ENCODE peak calls at places on chromosome 7, in ten cellular contexts. Q is mesendoderm, H is fibroblast of lung, Y is upper lobe of right lung, L is tibial nerve, W is heart left ventricle, D is prostate gland, M is lung, U is SJSA1, P is H1. B is an unnamed sample.
A peak's percentile ranks its signal among the peaks of the same experiment; 100 is the strongest.

GRCh38 chr7:29282819-29283414 is 88.3 kb downstream of the CHN2 start:
- DNase-seq in M (no peak), D (no peak), H (no peak), L (no peak), U (no peak), P (no peak), Q (no peak), Y (no peak), W (no peak), B (no peak)

GRCh38 chr7:12635830-12636229 is 51.6 kb upstream of the ARL4A start:
- DNase-seq in Y (no peak), U (no peak), H (no peak), W (no peak), L (no peak), D (peak; percentile 43), P (no peak), M (no peak), Q (no peak), B (no peak)

GRCh38 chr7:22430457-22430856 is 69.5 kb downstream of the STEAP1B start:
- DNase-seq in Q (peak; percentile 69), W (no peak), U (no peak), P (no peak), Y (no peak), H (peak; percentile 77), L (no peak), D (no peak), M (no peak), B (no peak)

GRCh38 chr7:21942955-21943354 is 2.7 kb downstream of the CDCA7L start:
- DNase-seq in Y (no peak), M (no peak), P (no peak), L (no peak), Q (no peak), D (no peak), H (no peak), U (no peak), W (no peak), B (no peak)

GRCh38 chr7:68805159-68805558 is 793.1 kb upstream of the AUTS2 start:
- DNase-seq in H (no peak), Y (no peak), W (no peak), L (no peak), M (no peak), Q (no peak), U (no peak), D (no peak), P (no peak), B (no peak)

GRCh38 chr7:6642861-6643640 is 5.9 kb downstream of the ZNF316 start:
- DNase-seq in W (no peak), U (no peak), P (no peak), Y (no peak), M (no peak), H (no peak), D (no peak), L (no peak), Q (no peak), B (no peak)

GRCh38 chr7:130063036-130063435 is 7.3 kb upstream of the KLHDC10 start:
- DNase-seq in Q (peak; percentile 75), W (peak; percentile 27), P (peak; percentile 17), U (peak; percentile 75), H (no peak), M (peak; percentile 51), Y (peak; percentile 75), D (no peak), L (no peak), B (no peak)

GRCh38 chr7:45048748-45049147 is 40.0 kb downstream of the NACAD start:
- DNase-seq in U (no peak), P (no peak), M (no peak), W (no peak), L (no peak), Y (no peak), Q (no peak), D (no peak), H (peak; percentile 39), B (no peak)

GRCh38 chr7:75756340-75757297 is 15.4 kb downstream of the CCL26 start:
- DNase-seq in Y (no peak), H (peak; percentile 24), P (no peak), U (peak; percentile 54), M (no peak), L (no peak), Q (peak; percentile 53), W (no peak), D (no peak), B (no peak)

GRCh38 chr7:155733582-155734444 is 78.5 kb downstream of the SHH start:
- DNase-seq in P (no peak), M (no peak), D (no peak), Q (no peak), U (no peak), H (no peak), Y (no peak), L (no peak), W (no peak), B (no peak)

DNA sequence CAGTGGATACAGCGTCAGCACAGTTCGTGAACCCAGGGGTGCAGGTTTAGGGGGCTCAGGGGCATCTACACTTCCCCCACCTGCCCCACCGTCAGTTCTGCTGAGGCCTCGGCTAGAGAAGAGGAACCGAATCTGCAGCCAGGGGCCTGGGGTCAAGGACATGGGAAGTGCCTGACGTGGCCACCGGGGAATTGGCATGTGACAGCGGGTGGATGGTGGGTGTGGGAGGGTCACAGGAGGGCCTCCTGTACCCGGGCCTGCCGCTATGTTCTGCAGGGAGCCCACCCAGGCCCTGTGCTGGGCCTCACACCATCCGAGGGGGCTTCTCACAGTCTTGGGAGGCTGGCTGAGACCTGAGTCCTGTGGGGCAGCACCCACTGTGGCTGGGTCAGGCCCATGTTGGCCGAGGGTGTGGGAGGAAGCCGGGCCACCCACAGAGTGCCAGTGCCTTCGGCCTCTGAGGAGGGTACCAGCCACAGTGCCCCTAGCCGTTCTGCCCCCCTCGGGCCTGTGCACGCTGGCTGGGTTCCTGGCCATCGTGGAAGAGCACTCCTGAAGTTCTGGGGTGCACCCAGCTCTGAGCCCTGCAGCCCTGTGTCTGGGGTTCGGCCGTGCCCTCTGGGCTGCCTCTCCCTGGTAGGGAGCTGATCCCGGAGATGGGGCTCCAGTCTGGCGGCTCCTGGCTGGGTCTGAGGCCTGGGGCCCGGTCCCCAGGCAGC is 5.9 kb downstream of the TTYH3 start:
- DNase-seq in Y (peak; percentile 87), P (no peak), U (no peak), W (peak; percentile 69), L (peak; percentile 52), M (peak; percentile 50), D (no peak), Q (no peak), H (no peak), B (no peak)
- H3K27ac ChIP-seq in Y (peak overlapping the region; percentile 55), P (peak overlapping the region; percentile 47), U (peak overlapping the region; percentile 78), W (peak overlapping the region; percentile 55), L (peak overlapping the region; percentile 58), M (peak overlapping the region; percentile 39), D (peak overlapping the region; percentile 33), Q (no peak overlapping the region), H (peak overlapping the region; percentile 93), B (peak overlapping the region; percentile 72)

GRCh38 chr7:94512735-94513564 is 3.3 kb downstream of the CASD1 start:
- DNase-seq in U (no peak), W (no peak), L (no peak), D (no peak), H (no peak), M (no peak), Q (no peak), P (no peak), Y (no peak), B (no peak)

GRCh38 chr7:94511763-94512162 is 2.2 kb downstream of the CASD1 start:
- DNase-seq in L (no peak), Y (no peak), W (no peak), U (no peak), Q (no peak), P (no peak), M (peak; percentile 32), D (no peak), H (peak; percentile 48), B (no peak)

GRCh38 chr7:94514140-94514889 is 4.7 kb downstream of the CASD1 start:
- DNase-seq in D (no peak), Y (no peak), H (no peak), U (no peak), P (no peak), Q (peak; percentile 88), M (no peak), W (no peak), L (no peak), B (no peak)

GRCh38 chr7:94514917-94515316 is 5.3 kb downstream of the CASD1 start:
- DNase-seq in M (no peak), D (no peak), P (no peak), Q (no peak), U (no peak), L (no peak), Y (no peak), W (no peak), H (no peak), B (no peak)

DNA sequence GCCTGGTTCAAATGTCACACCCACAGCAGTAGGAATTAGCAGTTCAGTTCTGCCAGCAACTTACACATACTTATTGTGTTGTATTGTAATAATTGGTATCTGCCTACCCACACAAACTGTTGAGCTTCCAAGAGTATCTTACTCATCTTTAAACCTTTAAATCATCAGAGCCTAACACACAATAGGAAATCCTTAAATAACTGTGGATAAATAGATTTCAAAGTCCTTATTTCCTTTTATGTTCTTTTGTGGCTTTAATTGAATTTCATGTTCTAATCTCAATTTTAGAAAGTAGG is 3.9 kb downstream of the CASD1 start:
- DNase-seq in M (no peak), Q (no peak), Y (no peak), U (no peak), P (no peak), D (no peak), H (peak; percentile 70), W (no peak), L (no peak), B (no peak)
- H3K4me1 ChIP-seq in M (peaks cover 6% of the 10 kb centered on the region), Q (peaks cover 10% of the 10 kb centered on the region), Y (peaks cover 33% of the 10 kb centered on the region), U (peaks cover 20% of the 10 kb centered on the region), P (peaks cover 8% of the 10 kb centered on the region), D (peaks cover 5% of the 10 kb centered on the region), H (no peaks in the 10 kb centered on the region), W (peaks cover 12% of the 10 kb centered on the region), L (peaks cover 50% of the 10 kb centered on the region), B (peaks cover 3% of the 10 kb centered on the region)

DNA sequence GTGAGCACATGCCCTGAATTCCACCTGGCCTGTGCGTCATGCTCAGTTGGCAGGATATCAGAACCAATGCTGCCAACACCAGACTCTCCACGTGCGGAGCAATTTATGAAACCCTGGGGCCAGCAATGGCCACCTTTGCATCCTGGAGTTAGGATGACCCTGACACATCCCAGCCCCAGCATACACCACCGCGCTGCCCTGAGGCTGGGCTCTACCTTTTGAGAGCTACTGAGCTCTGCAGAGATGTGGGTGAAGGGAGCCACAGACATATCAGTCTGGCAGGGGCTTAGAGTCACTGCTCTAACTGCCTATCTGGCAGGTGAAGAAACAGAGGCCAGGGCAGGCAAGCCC is 41.9 kb downstream of the SYPL1 start:
- DNase-seq in Q (no peak), D (peak; percentile 63), M (peak; percentile 75), W (peak; percentile 41), Y (peak; percentile 66), L (no peak), H (peak; percentile 18), U (no peak), P (no peak), B (no peak)
- H3K27ac ChIP-seq in Q (no peak overlapping the region), D (peak overlapping the region; percentile 65), M (peak overlapping the region; percentile 26), W (no peak overlapping the region), Y (no peak overlapping the region), L (no peak overlapping the region), H (no peak overlapping the region), U (no peak overlapping the region), P (no peak overlapping the region), B (no peak overlapping the region)

DNA sequence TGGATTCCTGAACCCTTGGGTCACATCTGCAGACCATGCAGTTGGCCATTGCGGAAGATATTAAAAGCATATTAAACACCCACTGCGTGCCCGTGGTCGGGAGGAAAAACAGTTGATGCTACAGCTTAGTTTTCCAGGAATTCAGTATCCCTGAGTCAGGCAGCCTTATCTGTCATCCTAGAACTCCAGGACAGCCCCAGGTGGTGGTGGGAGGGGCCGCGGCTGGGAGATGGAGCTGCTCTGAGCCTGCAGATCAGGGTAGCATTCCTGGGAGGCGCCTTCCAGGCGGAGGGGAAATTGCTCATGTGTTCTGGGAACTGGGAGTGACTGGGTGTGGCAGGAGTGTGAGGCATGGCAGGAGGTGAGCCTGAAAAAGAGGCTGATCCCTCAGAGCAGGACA is 222.9 kb upstream of the SH2B2 start:
- DNase-seq in M (peak; percentile 49), L (no peak), U (peak; percentile 93), P (peak; percentile 33), D (no peak), Q (peak; percentile 98), H (peak; percentile 92), W (no peak), Y (peak; percentile 71), B (no peak)
- H3K4me1 ChIP-seq in M (peaks cover 11% of the 10 kb centered on the region), L (peaks cover 14% of the 10 kb centered on the region), U (peaks cover 41% of the 10 kb centered on the region), P (peaks cover 5% of the 10 kb centered on the region), D (no peaks in the 10 kb centered on the region), Q (peaks cover 5% of the 10 kb centered on the region), H (no peaks in the 10 kb centered on the region), W (peaks cover 17% of the 10 kb centered on the region), Y (peaks cover 6% of the 10 kb centered on the region), B (no peaks in the 10 kb centered on the region)